ENCODE peak calls at places on chromosomes 16 and 17, in nine cellular contexts. D, A, J, E, T, R, K, W and Q are unnamed samples.

GRCh38 chr16:19722981-19723380 is 4.9 kb downstream of the IQCK start:
- DNase-seq in D (no peak), A (no peak), J (no peak), E (no peak), T (no peak), R (no peak), K (no peak), W (no peak), Q (no peak)

GRCh38 chr16:87384162-87384999 is 805 bp upstream of the FBXO31 start:
- DNase-seq in D (peak), A (no peak), J (no peak), E (no peak), T (no peak), R (peak), K (no peak), W (peak), Q (peak)

GRCh38 chr16:80274576-80275191 is 266.1 kb upstream of the DYNLRB2 start:
- DNase-seq in D (no peak), A (peak), J (no peak), E (no peak), T (peak), R (no peak), K (no peak), W (no peak), Q (peak)

GRCh38 chr17:39667262-39668140 is 752 bp upstream of the PNMT start:
- DNase-seq in D (no peak), A (no peak), J (no peak), E (peak), T (no peak), R (no peak), K (no peak), W (no peak), Q (peak)

GRCh38 chr17:2503627-2504026 is 8.1 kb downstream of the METTL16 start:
- DNase-seq in D (no peak), A (no peak), J (no peak), E (no peak), T (no peak), R (no peak), K (no peak), W (no peak), Q (no peak)

GRCh38 chr16:84617068-84617630 is 729 bp downstream of the COTL1 start:
- DNase-seq in D (no peak), A (no peak), J (peak), E (peak), T (no peak), R (no peak), K (no peak), W (peak), Q (peak)

GRCh38 chr16:9123871-9124270 is 32.4 kb downstream of the HAPSTR1 start:
- DNase-seq in D (no peak), A (no peak), J (no peak), E (peak), T (no peak), R (no peak), K (no peak), W (no peak), Q (no peak)

GRCh38 chr16:57477531-57478202 is 8.6 kb downstream of the DOK4 start:
- DNase-seq in D (no peak), A (no peak), J (no peak), E (no peak), T (no peak), R (no peak), K (no peak), W (no peak), Q (no peak)

GRCh38 chr17:58520843-58521430 is 6.5 kb upstream of the MTMR4 start:
- DNase-seq in D (no peak), A (no peak), J (no peak), E (peak), T (no peak), R (peak), K (no peak), W (no peak), Q (peak)

GRCh38 chr17:29720471-29720990 is 97.8 kb upstream of the CORO6 start:
- DNase-seq in D (no peak), A (no peak), J (no peak), E (no peak), T (no peak), R (no peak), K (no peak), W (no peak), Q (no peak)

GRCh38 chr17:17943281-17943984 is 28.8 kb downstream of the TOM1L2 start:
- DNase-seq in D (no peak), A (no peak), J (no peak), E (no peak), T (no peak), R (no peak), K (no peak), W (no peak), Q (no peak)